ENCODE peak calls at places on chromosomes 16 and 17, in nine cellular contexts. T is lower leg skin, B is heart left ventricle, O is cardiac fibroblast, X is psoas muscle, L is kidney, V is osteocyte, Q is GM13977, I is nephron progenitor cell. A is an unnamed sample.

GRCh38 chr17:81294512-81295030 is 536 bp downstream of the SLC38A10 start:
- DNase-seq in I (peak), O (peak), T (no peak), Q (no peak), V (no peak), X (no peak), B (no peak), L (no peak), A (peak)

GRCh38 chr17:2975469-2975958 is 87.9 kb downstream of the OR1D5 start:
- DNase-seq in B (no peak), V (peak), Q (no peak), X (no peak), T (peak), I (no peak), L (no peak), O (peak), A (peak)

GRCh38 chr16:84228321-84228838 is 11.4 kb downstream of the KCNG4 start:
- DNase-seq in T (peak), Q (no peak), I (peak), B (peak), L (peak), X (peak), V (peak), O (peak), A (peak)

GRCh38 chr17:17191346-17191792 is 14.8 kb downstream of the PLD6 start:
- DNase-seq in O (peak), V (no peak), B (no peak), I (no peak), Q (no peak), X (peak), T (no peak), L (no peak), A (no peak)

GRCh38 chr17:2064511-2064910 is 9.6 kb downstream of the HIC1 start:
- DNase-seq in T (peak), O (peak), X (no peak), Q (no peak), I (no peak), B (no peak), L (peak), V (no peak), A (no peak)

GRCh38 chr16:22933173-22933572 is 119.2 kb downstream of the HS3ST2 start:
- DNase-seq in I (no peak), Q (no peak), T (no peak), L (no peak), B (no peak), X (no peak), O (peak), V (no peak), A (no peak)

GRCh38 chr16:50769-51591 is 2.4 kb downstream of the POLR3K start:
- DNase-seq in Q (no peak), L (peak), X (no peak), T (no peak), O (no peak), B (no peak), V (no peak), I (no peak), A (no peak)

GRCh38 chr16:2474877-2475412 is at the start of gene TBC1D24:
- DNase-seq in I (peak), Q (peak), B (peak), X (peak), O (peak), L (peak), T (peak), V (peak), A (peak)

GRCh38 chr17:7405413-7405881 is 1.6 kb upstream of the TMEM256 start:
- DNase-seq in O (no peak), L (peak), B (no peak), I (peak), X (no peak), Q (no peak), T (no peak), V (no peak), A (no peak)

GRCh38 chr16:82344157-82344556 is 174.1 kb upstream of the MPHOSPH6 start:
- DNase-seq in I (peak), L (no peak), Q (no peak), B (no peak), O (no peak), T (no peak), V (no peak), X (no peak), A (peak)
- TF ChIP-seq CTCF in I (peak), L (peak), Q (peak), B (peak), O (peak), T (no peak), V (no peak), X (peak), A (no peak)

DNA sequence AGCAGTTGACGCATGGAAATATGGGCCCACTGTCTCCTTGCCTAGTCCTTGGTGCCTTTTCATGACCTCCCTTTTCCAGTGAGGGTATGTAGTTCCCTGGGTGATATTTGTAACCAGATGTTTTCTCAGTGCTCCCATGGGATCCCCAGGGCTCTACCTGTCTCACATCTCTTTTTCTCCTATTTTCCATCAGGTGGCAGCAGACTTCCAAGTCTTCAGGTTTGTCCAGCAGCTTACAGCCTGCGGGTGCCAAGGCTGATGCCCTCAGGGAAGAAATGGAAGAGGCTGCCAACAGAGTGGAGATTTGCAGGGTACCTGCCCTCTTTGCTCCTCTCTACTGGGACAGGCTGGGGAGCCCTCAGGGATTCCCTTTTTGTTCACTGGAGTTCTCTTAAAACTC is 89.1 kb downstream of the ELAC2 start:
- DNase-seq in I (no peak), T (no peak), X (no peak), O (no peak), V (no peak), L (no peak), Q (no peak), B (no peak), A (no peak)
- TF ChIP-seq CTCF in I (no peak), T (no peak), X (no peak), O (no peak), V (no peak), L (peak), Q (peak), B (no peak), A (no peak)

DNA sequence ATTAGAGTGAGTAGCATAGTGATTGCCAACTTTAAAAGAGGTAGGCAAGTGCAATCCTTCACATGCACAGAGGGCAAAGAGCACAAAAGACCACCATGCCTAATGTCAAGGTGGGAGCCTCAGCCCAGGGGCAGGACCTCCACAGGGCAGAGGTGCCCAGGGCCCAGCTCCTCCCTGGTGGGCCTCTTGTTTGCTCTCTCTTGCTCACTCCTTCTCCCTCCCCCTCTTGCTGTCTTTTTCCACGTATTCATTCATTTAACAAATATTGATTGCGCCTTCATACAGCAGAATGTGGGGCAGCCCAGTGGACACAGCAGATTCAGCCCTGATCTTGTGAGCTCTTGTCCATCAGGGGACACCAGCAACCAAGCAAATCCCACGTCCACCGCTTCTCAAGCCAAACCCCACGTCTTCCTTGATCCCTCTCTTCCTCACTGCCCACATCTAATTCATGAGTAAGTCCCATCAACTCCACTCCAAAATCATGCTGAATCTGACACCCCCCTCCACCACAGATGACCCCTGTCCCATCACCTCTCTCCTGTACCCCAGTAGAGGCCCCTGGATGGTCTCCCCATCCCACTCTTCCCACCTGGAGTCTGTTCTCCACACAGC is 44.1 kb upstream of the RPL38 start:
- DNase-seq in X (no peak), B (no peak), V (peak), L (no peak), T (peak), O (no peak), I (no peak), Q (no peak), A (no peak)
- TF ChIP-seq CTCF in X (no peak), B (no peak), V (no peak), L (no peak), T (no peak), O (no peak), I (no peak), Q (no peak), A (no peak)

DNA sequence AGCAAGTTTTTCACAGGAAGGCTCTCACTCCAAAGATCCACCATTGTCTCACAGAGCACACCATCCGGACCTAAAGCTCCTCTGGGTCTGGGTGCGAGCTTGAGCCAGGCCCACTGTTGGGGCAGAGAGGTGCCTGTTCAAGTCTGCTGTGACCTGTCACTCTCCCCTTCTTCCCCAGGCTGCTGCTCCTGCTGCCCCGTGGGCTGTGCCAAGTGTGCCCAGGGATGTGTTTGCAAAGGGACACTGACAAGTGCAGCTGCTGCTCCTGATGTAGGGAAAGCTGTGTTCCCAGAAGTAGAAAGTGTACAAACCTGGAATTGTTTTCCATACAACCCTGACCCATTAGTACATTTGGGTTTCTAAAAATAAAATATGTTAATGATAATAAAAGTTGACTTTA is 4.8 kb upstream of the MT1X start:
- DNase-seq in V (no peak), Q (no peak), B (no peak), O (no peak), I (no peak), X (no peak), L (no peak), T (no peak), A (no peak)
- TF ChIP-seq CTCF in V (no peak), Q (no peak), B (no peak), O (no peak), I (no peak), X (no peak), L (no peak), T (no peak), A (no peak)

DNA sequence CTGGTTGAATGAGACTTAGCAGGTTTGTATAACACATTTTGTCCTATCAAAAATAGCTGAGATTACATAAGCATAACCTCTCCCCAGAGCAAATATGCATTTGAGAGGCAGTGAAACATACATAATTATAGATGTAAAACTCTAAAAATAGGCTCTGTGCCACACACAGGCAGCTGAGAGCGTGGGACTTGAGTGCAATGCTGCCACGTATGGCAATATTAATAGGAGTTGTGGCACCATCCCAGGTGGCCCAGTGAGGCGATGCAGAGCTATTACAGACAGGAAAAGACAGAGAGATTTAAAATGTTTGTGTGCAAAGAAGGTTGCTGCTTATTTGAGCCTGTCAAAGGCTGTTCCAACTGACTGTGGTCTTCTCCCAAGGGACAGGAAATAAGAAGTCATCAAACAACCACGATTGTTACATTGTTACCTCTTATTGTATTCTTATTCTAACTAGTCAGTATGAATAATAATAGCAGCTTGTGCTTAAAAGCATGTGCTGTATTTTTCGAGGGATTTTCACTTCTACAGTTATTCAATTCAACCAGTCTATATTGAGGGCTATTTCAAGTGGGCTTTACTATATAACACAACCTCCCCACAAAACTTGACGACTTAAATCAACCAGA is 116.5 kb downstream of the SALL1 start:
- DNase-seq in B (no peak), T (no peak), L (no peak), O (no peak), X (no peak), I (no peak), V (no peak), Q (no peak), A (no peak)
- TF ChIP-seq CTCF in B (no peak), T (no peak), L (no peak), O (no peak), X (no peak), I (no peak), V (no peak), Q (no peak), A (no peak)

DNA sequence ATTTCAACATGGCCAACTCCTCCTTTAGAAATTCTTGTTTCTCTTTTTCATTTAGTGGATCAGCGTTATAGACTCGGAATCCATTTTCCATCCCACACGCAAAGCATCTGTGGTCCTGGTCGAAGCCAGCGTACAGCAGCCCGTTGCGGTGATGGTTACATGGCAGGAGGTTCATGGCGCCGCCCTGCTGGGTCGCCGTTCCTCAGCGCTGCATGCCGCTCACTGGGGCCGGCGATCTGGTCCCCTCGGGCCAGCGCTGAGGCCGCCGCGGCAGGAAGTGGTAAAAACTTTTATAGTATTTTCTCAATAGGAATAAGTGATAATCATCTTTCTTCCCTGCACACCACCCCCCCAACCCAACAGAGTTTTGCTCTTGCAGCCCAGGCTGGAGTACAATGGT is 29.9 kb upstream of the RHOT1 start:
- DNase-seq in X (no peak), B (no peak), L (no peak), T (no peak), O (no peak), V (no peak), Q (no peak), I (no peak), A (no peak)
- TF ChIP-seq CTCF in X (no peak), B (no peak), L (no peak), T (no peak), O (no peak), V (no peak), Q (peak), I (no peak), A (no peak)

A was measured in Calu3.